ENCODE peak calls at places on chromosome 13, in seven cellular contexts. N, E, C, Z, K, U and H are unnamed samples.
A peak's percentile ranks its signal among the peaks of the same experiment; 100 is the strongest.

GRCh38 chr13:29849731-29850212 is 645 bp downstream of the UBL3 start:
- DNase-seq in N (peak; percentile 78), E (peak; percentile 84), C (peak; percentile 53), Z (peak; percentile 75), K (peak; percentile 85), U (peak; percentile 45), H (no peak)

GRCh38 chr13:44713793-44714469 is 137.8 kb upstream of the TSC22D1 start:
- DNase-seq in N (no peak), E (peak; percentile 85), C (peak; percentile 94), Z (peak; percentile 90), K (no peak), U (no peak), H (no peak)

GRCh38 chr13:39415003-39415402 is 188.0 kb downstream of the LHFPL6 start:
- DNase-seq in N (no peak), E (no peak), C (peak; percentile 96), Z (no peak), K (peak; percentile 71), U (no peak), H (no peak)

GRCh38 chr13:48560657-48561337 is 27.9 kb upstream of the RCBTB2 start:
- DNase-seq in N (no peak), E (no peak), C (no peak), Z (no peak), K (no peak), U (no peak), H (no peak)

GRCh38 chr13:113321546-113321945 is 24.5 kb downstream of the LAMP1 start:
- DNase-seq in N (no peak), E (no peak), C (no peak), Z (no peak), K (no peak), U (no peak), H (no peak)

GRCh38 chr13:23159205-23159586 is 21.6 kb upstream of the SGCG start:
- DNase-seq in N (no peak), E (no peak), C (peak; percentile 16), Z (peak; percentile 3), K (no peak), U (peak; percentile 33), H (no peak)

GRCh38 chr13:114313061-114313860 is 1.0 kb upstream of the CHAMP1 start:
- DNase-seq in N (peak; percentile 39), E (no peak), C (no peak), Z (no peak), K (no peak), U (no peak), H (no peak)

GRCh38 chr13:98105929-98106336 is 37.0 kb upstream of the FARP1 start:
- DNase-seq in N (no peak), E (no peak), C (peak; percentile 69), Z (peak; percentile 64), K (no peak), U (peak; percentile 18), H (no peak)

GRCh38 chr13:113947321-113948033 is 26.4 kb downstream of the C13orf46 start:
- DNase-seq in N (peak; percentile 74), E (no peak), C (peak; percentile 71), Z (peak; percentile 46), K (no peak), U (peak; percentile 42), H (no peak)

GRCh38 chr13:27977476-27978300 is 8.6 kb upstream of the CDX2 start:
- DNase-seq in N (peak; percentile 55), E (no peak), C (peak; percentile 10), Z (no peak), K (no peak), U (no peak), H (no peak)

GRCh38 chr13:106532111-106532929 is 3.1 kb downstream of the EFNB2 start:
- DNase-seq in N (peak; percentile 46), E (no peak), C (peak; percentile 27), Z (no peak), K (no peak), U (no peak), H (no peak)

GRCh38 chr13:34734932-34735331 is 207.1 kb upstream of the NBEA start:
- DNase-seq in N (no peak), E (no peak), C (no peak), Z (no peak), K (no peak), U (no peak), H (no peak)

GRCh38 chr13:79581870-79582315 is 100.9 kb downstream of the NDFIP2 start:
- DNase-seq in N (no peak), E (no peak), C (peak; percentile 74), Z (no peak), K (no peak), U (peak; percentile 36), H (no peak)

GRCh38 chr13:44364601-44365000 is 9.0 kb upstream of the SERP2 start:
- DNase-seq in N (no peak), E (no peak), C (no peak), Z (peak; percentile 48), K (no peak), U (no peak), H (no peak)

GRCh38 chr13:27200413-27201066 is 28.9 kb upstream of the USP12 start:
- DNase-seq in N (no peak), E (no peak), C (no peak), Z (no peak), K (no peak), U (no peak), H (no peak)

GRCh38 chr13:36758345-36758744 is 60.7 kb upstream of the RFXAP start:
- DNase-seq in N (no peak), E (no peak), C (no peak), Z (no peak), K (no peak), U (no peak), H (no peak)

GRCh38 chr13:112781881-112782361 is 92.1 kb downstream of the ATP11A start:
- DNase-seq in N (no peak), E (no peak), C (peak; percentile 34), Z (no peak), K (peak; percentile 78), U (peak; percentile 68), H (no peak)

GRCh38 chr13:78409172-78409571 is 194.2 kb downstream of the POU4F1 start:
- DNase-seq in N (no peak), E (no peak), C (no peak), Z (no peak), K (no peak), U (no peak), H (no peak)

GRCh38 chr13:75372517-75372916 is 109.5 kb downstream of the TBC1D4 start:
- DNase-seq in N (no peak), E (no peak), C (peak; percentile 74), Z (peak; percentile 57), K (no peak), U (no peak), H (no peak)

GRCh38 chr13:93981578-93981977 is 497.9 kb downstream of the DCT start:
- DNase-seq in N (no peak), E (no peak), C (no peak), Z (no peak), K (no peak), U (no peak), H (no peak)

GRCh38 chr13:93984070-93984469 is 495.4 kb downstream of the DCT start:
- DNase-seq in N (no peak), E (no peak), C (no peak), Z (no peak), K (no peak), U (no peak), H (no peak)

GRCh38 chr13:93984876-93985275 is 494.6 kb downstream of the DCT start:
- DNase-seq in N (no peak), E (no peak), C (no peak), Z (no peak), K (no peak), U (no peak), H (no peak)

GRCh38 chr13:93977986-93978385 is 501.5 kb downstream of the DCT start:
- DNase-seq in N (no peak), E (no peak), C (peak; percentile 34), Z (no peak), K (no peak), U (no peak), H (no peak)

GRCh38 chr13:93982189-93982918 is 497.1 kb downstream of the DCT start:
- DNase-seq in N (no peak), E (no peak), C (no peak), Z (no peak), K (no peak), U (no peak), H (no peak)
- TF ChIP-seq CTCF in N (no peak), E (no peak), C (no peak), Z (no peak), K (no peak), U (no peak), H (no peak)

GRCh38 chr13:50170447-50171037 is 155.3 kb downstream of the KCNRG start:
- DNase-seq in N (no peak), E (no peak), C (peak; percentile 62), Z (no peak), K (no peak), U (no peak), H (no peak)
- TF ChIP-seq CTCF in N (no peak), E (no peak), C (peak; percentile 44), Z (peak; percentile 61), K (peak; percentile 37), U (peak; percentile 55), H (peak; percentile 9)

GRCh38 chr13:99931462-99931861 is 40.1 kb downstream of the ZIC5 start:
- DNase-seq in N (no peak), E (no peak), C (no peak), Z (no peak), K (no peak), U (no peak), H (no peak)

GRCh38 chr13:99930925-99931324 is 40.6 kb downstream of the ZIC5 start:
- DNase-seq in N (no peak), E (no peak), C (no peak), Z (no peak), K (no peak), U (no peak), H (no peak)

GRCh38 chr13:99941086-99941485 is 30.5 kb downstream of the ZIC5 start:
- DNase-seq in N (peak; percentile 63), E (no peak), C (no peak), Z (no peak), K (no peak), U (no peak), H (no peak)

GRCh38 chr13:99932912-99933311 is 38.7 kb downstream of the ZIC5 start:
- DNase-seq in N (no peak), E (no peak), C (no peak), Z (no peak), K (no peak), U (no peak), H (no peak)

GRCh38 chr13:99935772-99936171 is 35.8 kb downstream of the ZIC5 start:
- DNase-seq in N (no peak), E (no peak), C (no peak), Z (no peak), K (no peak), U (no peak), H (no peak)
- TF ChIP-seq CTCF in N (no peak), E (no peak), C (no peak), Z (peak; percentile 46), K (no peak), U (no peak), H (no peak)

DNA sequence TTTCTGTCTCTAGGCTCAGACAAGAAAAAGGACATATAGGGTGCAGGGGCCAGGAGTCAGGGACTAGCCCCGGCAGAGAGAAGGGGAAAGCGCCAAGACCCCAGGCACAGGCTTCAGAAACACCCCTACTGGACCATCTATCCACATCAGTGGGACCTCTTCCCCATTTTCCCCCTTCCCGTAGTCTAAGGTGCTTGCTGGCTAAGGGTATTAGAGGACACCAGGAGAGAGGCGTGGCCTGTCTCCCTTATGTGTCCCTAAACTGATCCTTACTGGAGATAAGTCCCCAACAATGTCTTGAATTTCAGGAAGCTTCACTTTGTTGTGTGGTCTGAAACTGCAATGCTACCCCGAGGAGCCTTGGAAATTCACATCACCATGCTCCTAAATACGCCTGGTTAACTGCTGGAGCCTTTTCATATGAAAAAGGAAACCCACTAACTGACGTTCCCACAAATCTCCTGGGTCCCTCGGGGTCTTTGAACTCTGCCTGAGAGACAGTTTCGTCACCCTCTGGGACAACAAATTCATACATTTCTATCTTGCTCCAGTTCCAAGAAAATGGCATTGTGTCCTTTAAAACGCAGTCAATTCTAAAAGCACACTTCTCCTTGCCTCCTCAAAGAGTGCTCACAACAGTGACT is 197.7 kb downstream of the COL4A1 start:
- DNase-seq in N (no peak), E (no peak), C (no peak), Z (no peak), K (no peak), U (no peak), H (no peak)
- TF ChIP-seq CTCF in N (no peak), E (no peak), C (no peak), Z (peak; percentile 6), K (no peak), U (peak; percentile 2), H (no peak)